ENCODE peak calls at places on chromosome 19, in six cellular contexts. J is caudate nucleus; G is ELR; Z is stimulated activated CD4-positive, alpha-beta T cell treated with anti-CD3 and anti-CD28 coated beads, Interleukin-4, amount 100 ng/mL, for 1 hour; S is psoas muscle; F is ELF-1. T is an unnamed sample.
A peak's percentile ranks its signal among the peaks of the same experiment; 100 is the strongest.

GRCh38 chr19:31127132-31127967 is 221.9 kb downstream of the TSHZ3 start:
- DNase-seq in Z (no peak), G (peak; percentile 94), J (no peak), F (peak; percentile 2), S (no peak), T (peak; percentile 92)

GRCh38 chr19:23055501-23055900 is 52.5 kb upstream of the ZNF728 start:
- DNase-seq in J (no peak), S (no peak), F (no peak), Z (no peak), G (no peak), T (no peak)

GRCh38 chr19:28934626-28935025 is 278.3 kb downstream of the UQCRFS1 start:
- DNase-seq in S (no peak), J (no peak), Z (no peak), G (peak; percentile 55), F (no peak), T (no peak)

GRCh38 chr19:18262917-18263316 is 11.3 kb downstream of the IQCN start:
- DNase-seq in Z (no peak), J (no peak), S (no peak), G (no peak), F (no peak), T (no peak)

GRCh38 chr19:18520848-18521691 is 800 bp downstream of the ELL start:
- DNase-seq in G (peak; percentile 55), Z (peak; percentile 19), F (peak; percentile 35), J (no peak), S (peak; percentile 53), T (no peak)

GRCh38 chr19:32566246-32566830 is 14.7 kb upstream of the PDCD5 start:
- DNase-seq in F (no peak), Z (no peak), G (peak; percentile 72), S (no peak), J (no peak), T (no peak)

GRCh38 chr19:13574933-13575332 is 68.7 kb upstream of the CACNA1A start:
- DNase-seq in Z (no peak), G (no peak), S (no peak), F (peak; percentile 16), J (no peak), T (peak; percentile 16)

GRCh38 chr19:43699506-43700367 is 16.1 kb upstream of the IRGC start:
- DNase-seq in S (peak; percentile 34), G (peak; percentile 46), Z (no peak), J (no peak), F (peak; percentile 75), T (no peak)

GRCh38 chr19:44792286-44792685 is 14.6 kb downstream of the CBLC start:
- DNase-seq in S (no peak), G (no peak), J (no peak), Z (no peak), F (no peak), T (no peak)

GRCh38 chr19:42634409-42635232 is 39.9 kb upstream of the CEACAM8 start:
- DNase-seq in J (no peak), Z (peak; percentile 22), S (no peak), G (peak; percentile 60), F (peak; percentile 55), T (peak; percentile 56)

GRCh38 chr19:1970003-1970805 is 29.2 kb downstream of the CSNK1G2 start:
- DNase-seq in F (no peak), Z (no peak), G (peak; percentile 52), S (no peak), J (no peak), T (peak; percentile 95)

GRCh38 chr19:39139305-39140194 is 14.0 kb downstream of the PAK4 start:
- DNase-seq in G (no peak), S (no peak), Z (no peak), J (no peak), F (peak; percentile 83), T (no peak)

GRCh38 chr19:46383846-46384245 is 29.5 kb downstream of the CCDC8 start:
- DNase-seq in S (no peak), G (no peak), J (no peak), F (no peak), Z (no peak), T (no peak)

GRCh38 chr19:11781295-11782057 is 14.7 kb downstream of the ZNF441 start:
- DNase-seq in G (peak; percentile 21), J (no peak), S (no peak), Z (no peak), F (no peak), T (no peak)

GRCh38 chr19:18704054-18704453 is 20.6 kb downstream of the CRTC1 start:
- DNase-seq in Z (no peak), J (no peak), S (no peak), F (no peak), G (no peak), T (no peak)

GRCh38 chr19:54707932-54708331 is 16.3 kb upstream of the KIR3DL3 start:
- DNase-seq in F (no peak), J (no peak), S (no peak), G (no peak), Z (no peak), T (no peak)

GRCh38 chr19:30563691-30564090 is 191.5 kb downstream of the ZNF536 start:
- DNase-seq in J (no peak), F (no peak), G (no peak), S (no peak), Z (no peak), T (no peak)

GRCh38 chr19:39607561-39607960 is 5.2 kb downstream of the LGALS13 start:
- DNase-seq in S (no peak), Z (no peak), G (no peak), F (no peak), J (no peak), T (no peak)

GRCh38 chr19:40347476-40348124 is 597 bp downstream of the C19orf47 start:
- DNase-seq in Z (no peak), F (no peak), S (no peak), J (no peak), G (no peak), T (no peak)

GRCh38 chr19:15371119-15371518 is 8.5 kb downstream of the AKAP8 start:
- DNase-seq in J (no peak), G (no peak), Z (no peak), S (no peak), F (no peak), T (no peak)

GRCh38 chr19:33631628-33631995 is 9.9 kb downstream of the CHST8 start:
- DNase-seq in J (no peak), Z (no peak), G (no peak), S (no peak), F (no peak), T (no peak)

GRCh38 chr19:38388310-38389100 is at the start of gene SPRED3:
- DNase-seq in F (peak; percentile 47), J (peak; percentile 71), Z (no peak), S (peak; percentile 30), G (peak; percentile 67), T (peak; percentile 78)

GRCh38 chr19:5941673-5942072 is 27.6 kb downstream of the CAPS start:
- DNase-seq in Z (no peak), J (no peak), G (no peak), F (no peak), S (no peak), T (no peak)

GRCh38 chr19:50542825-50543428 is 25.3 kb downstream of the LRRC4B start:
- DNase-seq in S (no peak), J (no peak), F (no peak), G (no peak), Z (no peak), T (no peak)

T was measured in A172.